ENCODE peak calls at places on chromosomes 16 and 17, in four cellular contexts. Z is M059J, H is fibroblast of pulmonary artery, E is WERI-Rb-1. V is an unnamed sample.
A peak's percentile ranks its signal among the peaks of the same experiment; 100 is the strongest.

GRCh38 chr16:50351952-50352351 is 16.8 kb downstream of the BRD7 start:
- DNase-seq in E (no peak), Z (no peak), H (no peak), V (no peak)

GRCh38 chr17:74011963-74012362 is 191.5 kb upstream of the RPL38 start:
- DNase-seq in E (peak; percentile 93), Z (no peak), H (no peak), V (peak; percentile 100)

GRCh38 chr17:58918072-58918471 is 162.4 kb downstream of the PPM1E start:
- DNase-seq in H (no peak), E (no peak), Z (no peak), V (no peak)

GRCh38 chr16:50265260-50265659 is 1.1 kb upstream of the ADCY7 start:
- DNase-seq in Z (peak; percentile 38), H (no peak), E (peak; percentile 73), V (peak; percentile 52)

GRCh38 chr17:77577491-77577890 is 381.0 kb upstream of the TNRC6C start:
- DNase-seq in H (no peak), Z (no peak), E (no peak), V (no peak)

GRCh38 chr16:48194828-48195566 is 39.2 kb upstream of the ABCC12 start:
- DNase-seq in H (peak; percentile 48), E (peak; percentile 36), Z (peak; percentile 34), V (peak; percentile 78)

GRCh38 chr16:31402687-31403086 is 9.6 kb downstream of the ITGAD start:
- DNase-seq in Z (peak; percentile 73), H (peak; percentile 20), E (no peak), V (no peak)

GRCh38 chr17:17206913-17207368 is 808 bp upstream of the PLD6 start:
- DNase-seq in H (no peak), E (no peak), Z (no peak), V (peak; percentile 55)

GRCh38 chr17:75822119-75822799 is 21.9 kb downstream of the UNC13D start:
- DNase-seq in Z (no peak), H (no peak), E (peak; percentile 65), V (no peak)

GRCh38 chr17:27667656-27668487 is 36.9 kb downstream of the LGALS9 start:
- DNase-seq in E (no peak), H (no peak), Z (no peak), V (no peak)

GRCh38 chr17:13520899-13521572 is 80.7 kb downstream of the HS3ST3A1 start:
- DNase-seq in H (peak; percentile 59), E (peak; percentile 40), Z (peak; percentile 97), V (peak; percentile 2)

GRCh38 chr16:27470567-27471431 is 68.8 kb downstream of the IL21R start:
- DNase-seq in H (peak; percentile 69), E (no peak), Z (peak; percentile 68), V (no peak)

GRCh38 chr16:11955713-11956123 is 9.3 kb upstream of the TNFRSF17 start:
- DNase-seq in Z (peak; percentile 99), E (no peak), H (peak; percentile 59), V (no peak)

V was measured in NCI-H82.